ENCODE peak calls at places on chromosome 15, in nine cellular contexts. M, H, N, U, W, K, E, C and O are unnamed samples.

GRCh38 chr15:69735126-69735525 is 282.5 kb downstream of the RPLP1 start:
- DNase-seq in M (peak; percentile 26), H (no peak), N (no peak), U (no peak), W (peak; percentile 53), K (no peak), E (no peak), C (no peak), O (no peak)

GRCh38 chr15:98689431-98689861 is 41.1 kb downstream of the IGF1R start:
- DNase-seq in M (peak; percentile 71), H (no peak), N (no peak), U (no peak), W (no peak), K (no peak), E (no peak), C (peak; percentile 65), O (no peak)

GRCh38 chr15:63544253-63545026 is 40.0 kb downstream of the USP3 start:
- DNase-seq in M (no peak), H (no peak), N (no peak), U (no peak), W (no peak), K (no peak), E (no peak), C (no peak), O (no peak)

GRCh38 chr15:32668942-32669341 is 27.4 kb downstream of the SCG5 start:
- DNase-seq in M (no peak), H (no peak), N (peak; percentile 51), U (no peak), W (no peak), K (no peak), E (no peak), C (no peak), O (no peak)

GRCh38 chr15:48352474-48353072 is 21.3 kb downstream of the DUT start:
- DNase-seq in M (peak; percentile 77), H (peak; percentile 43), N (peak; percentile 19), U (no peak), W (peak; percentile 32), K (peak; percentile 81), E (peak; percentile 64), C (no peak), O (peak; percentile 64)

GRCh38 chr15:70783610-70784021 is 20.3 kb upstream of the UACA start:
- DNase-seq in M (peak; percentile 86), H (no peak), N (no peak), U (no peak), W (no peak), K (peak; percentile 76), E (no peak), C (no peak), O (no peak)

GRCh38 chr15:95175914-95176658 is 944.7 kb downstream of the MCTP2 start:
- DNase-seq in M (no peak), H (no peak), N (no peak), U (no peak), W (no peak), K (no peak), E (no peak), C (no peak), O (no peak)

GRCh38 chr15:42577514-42578031 is 2.2 kb downstream of the STARD9 start:
- DNase-seq in M (no peak), H (no peak), N (no peak), U (no peak), W (no peak), K (no peak), E (peak; percentile 36), C (no peak), O (peak; percentile 31)

GRCh38 chr15:99343836-99344551 is 92.7 kb downstream of the LRRC28 start:
- DNase-seq in M (peak; percentile 29), H (peak; percentile 50), N (peak; percentile 21), U (peak; percentile 76), W (peak; percentile 36), K (no peak), E (peak; percentile 23), C (no peak), O (no peak)

GRCh38 chr15:56719774-56720555 is 13.3 kb downstream of the ZNF280D start:
- DNase-seq in M (no peak), H (no peak), N (no peak), U (no peak), W (no peak), K (no peak), E (no peak), C (no peak), O (no peak)

GRCh38 chr15:39253552-39253951 is 327.3 kb upstream of the THBS1 start:
- DNase-seq in M (no peak), H (no peak), N (no peak), U (no peak), W (no peak), K (no peak), E (no peak), C (no peak), O (no peak)

GRCh38 chr15:28260317-28260716 is 61.7 kb downstream of the HERC2 start:
- DNase-seq in M (no peak), H (no peak), N (no peak), U (no peak), W (no peak), K (no peak), E (no peak), C (no peak), O (no peak)

GRCh38 chr15:70344666-70345065 is 246.9 kb upstream of the TLE3 start:
- DNase-seq in M (no peak), H (no peak), N (no peak), U (no peak), W (no peak), K (no peak), E (no peak), C (no peak), O (no peak)

GRCh38 chr15:61057830-61058529 is 171.1 kb downstream of the RORA start:
- DNase-seq in M (no peak), H (no peak), N (no peak), U (no peak), W (no peak), K (no peak), E (no peak), C (no peak), O (no peak)

GRCh38 chr15:26634319-26634718 is 138.5 kb downstream of the GABRB3 start:
- DNase-seq in M (no peak), H (no peak), N (no peak), U (no peak), W (no peak), K (no peak), E (no peak), C (no peak), O (no peak)

GRCh38 chr15:47897525-47897924 is 180.2 kb downstream of the SEMA6D start:
- DNase-seq in M (no peak), H (no peak), N (no peak), U (no peak), W (no peak), K (no peak), E (no peak), C (no peak), O (no peak)

GRCh38 chr15:80260566-80260965 is 8.6 kb upstream of the CTXND1 start:
- DNase-seq in M (no peak), H (no peak), N (no peak), U (no peak), W (no peak), K (no peak), E (no peak), C (no peak), O (no peak)

GRCh38 chr15:74505837-74506514 is 35.0 kb upstream of the ARID3B start:
- DNase-seq in M (peak; percentile 84), H (no peak), N (no peak), U (no peak), W (no peak), K (no peak), E (no peak), C (no peak), O (no peak)

GRCh38 chr15:38130739-38131498 is 121.7 kb upstream of the SPRED1 start:
- DNase-seq in M (peak; percentile 76), H (no peak), N (no peak), U (no peak), W (peak; percentile 34), K (peak; percentile 15), E (peak; percentile 33), C (peak; percentile 55), O (peak; percentile 33)

GRCh38 chr15:31328425-31328998 is 1.9 kb downstream of the KLF13 start:
- DNase-seq in M (no peak), H (peak; percentile 87), N (no peak), U (peak; percentile 93), W (peak; percentile 80), K (peak; percentile 15), E (peak; percentile 73), C (no peak), O (peak; percentile 69)

GRCh38 chr15:35557544-35557943 is 11.6 kb upstream of the DPH6 start:
- DNase-seq in M (peak; percentile 73), H (no peak), N (no peak), U (no peak), W (no peak), K (peak; percentile 36), E (no peak), C (peak; percentile 69), O (no peak)

GRCh38 chr15:38373016-38373415 is 80.9 kb upstream of the FAM98B start:
- DNase-seq in M (no peak), H (no peak), N (no peak), U (no peak), W (no peak), K (no peak), E (no peak), C (no peak), O (no peak)

GRCh38 chr15:68354923-68355322 is 77.0 kb downstream of the ITGA11 start:
- DNase-seq in M (peak; percentile 91), H (no peak), N (no peak), U (no peak), W (no peak), K (peak; percentile 17), E (no peak), C (peak; percentile 77), O (no peak)

GRCh38 chr15:83905874-83906273 is 252.0 kb downstream of the ADAMTSL3 start:
- DNase-seq in M (no peak), H (no peak), N (no peak), U (no peak), W (no peak), K (no peak), E (no peak), C (no peak), O (no peak)

GRCh38 chr15:23472033-23472432 is 25.0 kb upstream of the GOLGA6L2 start:
- DNase-seq in M (no peak), H (no peak), N (no peak), U (no peak), W (no peak), K (no peak), E (no peak), C (no peak), O (no peak)

GRCh38 chr15:59174846-59175831 is 31.5 kb upstream of the LDHAL6B start:
- DNase-seq in M (peak; percentile 79), H (peak; percentile 56), N (peak; percentile 17), U (no peak), W (peak; percentile 65), K (peak; percentile 27), E (peak; percentile 58), C (peak; percentile 61), O (peak; percentile 47)